ENCODE peak calls at places on chromosomes 3 and 15, in four cellular contexts. F, A, J and I are unnamed samples.

GRCh38 chr3:18813300-18813699 is 335.0 kb upstream of the KCNH8 start:
- DNase-seq in F (no peak), A (no peak), J (no peak), I (no peak)

GRCh38 chr3:15476378-15476777 is 45.1 kb downstream of the COLQ start:
- DNase-seq in F (no peak), A (no peak), J (no peak), I (no peak)

GRCh38 chr3:25621087-25621486 is 43.6 kb downstream of the TOP2B start:
- DNase-seq in F (no peak), A (no peak), J (no peak), I (no peak)

GRCh38 chr3:171802601-171802956 is 7.7 kb downstream of the PLD1 start:
- DNase-seq in F (no peak), A (no peak), J (no peak), I (no peak)

GRCh38 chr3:123586131-123586530 is 1.3 kb upstream of the HACD2 start:
- DNase-seq in F (peak; percentile 31), A (no peak), J (peak; percentile 98), I (peak; percentile 40)

GRCh38 chr15:31295660-31296059 is 31.0 kb upstream of the KLF13 start:
- DNase-seq in F (no peak), A (no peak), J (no peak), I (no peak)

GRCh38 chr3:146969356-146969755 is 364.2 kb upstream of the PLSCR5 start:
- DNase-seq in F (no peak), A (no peak), J (no peak), I (no peak)

GRCh38 chr3:192408007-192408655 is 319.2 kb downstream of the FGF12 start:
- DNase-seq in F (peak; percentile 40), A (no peak), J (no peak), I (no peak)

GRCh38 chr15:51907136-51907862 is 64.3 kb downstream of the LEO1 start:
- DNase-seq in F (no peak), A (no peak), J (no peak), I (peak; percentile 61)

GRCh38 chr3:148642214-148642613 is 55.5 kb upstream of the AGTR1 start:
- DNase-seq in F (no peak), A (no peak), J (no peak), I (no peak)

GRCh38 chr15:50241684-50242450 is 23.7 kb downstream of the HDC start:
- DNase-seq in F (no peak), A (no peak), J (no peak), I (no peak)

GRCh38 chr15:70956196-70956595 is 63.6 kb downstream of the LRRC49 start:
- DNase-seq in F (no peak), A (no peak), J (peak; percentile 3), I (no peak)

GRCh38 chr3:17183951-17184550 is 299.3 kb downstream of the PLCL2 start:
- DNase-seq in F (no peak), A (no peak), J (no peak), I (no peak)

GRCh38 chr3:87084868-87085267 is 93.9 kb upstream of the VGLL3 start:
- DNase-seq in F (no peak), A (no peak), J (no peak), I (no peak)

GRCh38 chr3:172537521-172538158 is 14.4 kb upstream of the TNFSF10 start:
- DNase-seq in F (no peak), A (no peak), J (no peak), I (no peak)

GRCh38 chr15:30030350-30030749 is 52.4 kb upstream of the GOLGA8J start:
- DNase-seq in F (no peak), A (no peak), J (no peak), I (no peak)

GRCh38 chr3:39255503-39256325 is 24.1 kb downstream of the CX3CR1 start:
- DNase-seq in F (no peak), A (no peak), J (no peak), I (no peak)

GRCh38 chr3:33898901-33899300 is 100.5 kb downstream of the PDCD6IP start:
- DNase-seq in F (no peak), A (no peak), J (no peak), I (no peak)

GRCh38 chr3:3165241-3165640 is 14.2 kb downstream of the CRBN start:
- DNase-seq in F (no peak), A (no peak), J (no peak), I (no peak)

GRCh38 chr15:97082835-97083234 is 752.3 kb downstream of the NR2F2 start:
- DNase-seq in F (no peak), A (no peak), J (no peak), I (no peak)

GRCh38 chr3:11716576-11717250 is 73.0 kb upstream of the VGLL4 start:
- DNase-seq in F (no peak), A (no peak), J (no peak), I (no peak)
- H3K4me3 ChIP-seq in F (no peak overlapping the region), A (no peak overlapping the region), J (no peak overlapping the region), I (no peak overlapping the region)

DNA sequence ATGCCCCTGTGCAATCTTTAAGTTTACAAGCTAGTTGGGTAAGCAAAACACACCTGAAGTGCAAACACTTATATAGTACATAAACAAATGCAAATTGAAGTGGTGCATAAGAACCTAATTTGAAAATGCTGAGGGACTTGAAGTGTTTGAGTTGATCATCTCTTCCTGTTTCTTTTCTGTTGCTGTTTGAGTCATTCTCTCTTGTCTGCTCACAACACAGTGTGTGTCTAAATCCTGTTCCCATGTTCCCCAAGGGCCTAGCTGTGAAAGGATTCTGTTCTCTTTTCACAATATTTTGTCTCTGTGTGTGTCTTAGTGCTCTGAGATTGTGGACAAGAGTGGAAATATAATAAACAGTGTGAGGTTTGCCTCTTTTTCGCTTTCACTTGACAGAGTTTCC is 6.1 kb downstream of the CD96 start:
- DNase-seq in F (no peak), A (no peak), J (no peak), I (no peak)
- H3K27ac ChIP-seq in F (no peak overlapping the region), A (no peak overlapping the region), J (no peak overlapping the region), I (no peak overlapping the region)

DNA sequence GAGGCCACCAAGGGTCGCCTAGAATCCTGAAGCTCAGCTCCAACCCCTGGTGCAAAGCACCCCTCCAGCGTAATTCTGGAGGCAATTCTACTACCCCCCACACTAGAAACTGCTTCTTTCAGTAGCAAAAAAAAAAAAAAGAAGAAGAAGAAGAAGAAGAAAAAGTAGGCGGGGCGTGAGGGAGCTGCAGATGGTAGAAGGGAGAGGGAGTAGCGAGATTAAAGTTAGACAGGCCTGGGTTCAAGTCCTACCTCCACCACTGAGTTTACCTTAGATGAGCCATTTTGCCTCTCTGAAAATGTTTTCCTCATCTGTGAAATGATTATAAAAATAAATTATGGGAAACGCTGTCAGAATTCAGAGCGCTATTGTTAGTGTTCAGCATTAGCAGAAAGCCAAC is 913 bp downstream of the FAM174B start:
- DNase-seq in F (no peak), A (no peak), J (no peak), I (no peak)
- H3K4me3 ChIP-seq in F (peak overlapping the region; percentile 63), A (peak overlapping the region; percentile 47), J (peak overlapping the region; percentile 42), I (peak overlapping the region; percentile 56)

DNA sequence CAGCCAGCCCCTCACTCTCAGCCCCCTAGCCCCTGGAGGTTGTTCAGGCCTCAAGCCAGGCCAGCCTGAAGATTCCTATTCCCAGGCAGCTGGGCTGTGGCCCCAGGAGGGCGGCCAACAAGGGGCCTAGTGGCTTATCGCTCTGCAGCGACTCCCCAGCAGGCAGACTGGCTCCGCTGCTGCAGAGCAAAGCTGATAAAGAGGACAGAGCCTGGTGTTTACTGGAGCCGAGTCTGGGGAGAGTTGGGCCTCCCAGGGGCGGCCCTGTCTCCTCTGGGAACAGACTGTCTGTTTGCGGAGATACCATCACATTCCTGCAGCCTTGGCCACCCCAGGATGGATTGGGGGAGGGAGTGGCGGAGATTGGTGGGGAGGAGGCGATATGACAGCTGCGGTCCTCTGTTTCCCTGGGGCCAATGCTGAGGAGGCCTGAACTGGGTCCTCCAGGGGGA is 22.4 kb upstream of the SMAD6 start:
- DNase-seq in F (peak; percentile 68), A (peak; percentile 35), J (no peak), I (no peak)
- H3K27ac ChIP-seq in F (peak overlapping the region; percentile 97), A (no peak overlapping the region), J (no peak overlapping the region), I (no peak overlapping the region)

DNA sequence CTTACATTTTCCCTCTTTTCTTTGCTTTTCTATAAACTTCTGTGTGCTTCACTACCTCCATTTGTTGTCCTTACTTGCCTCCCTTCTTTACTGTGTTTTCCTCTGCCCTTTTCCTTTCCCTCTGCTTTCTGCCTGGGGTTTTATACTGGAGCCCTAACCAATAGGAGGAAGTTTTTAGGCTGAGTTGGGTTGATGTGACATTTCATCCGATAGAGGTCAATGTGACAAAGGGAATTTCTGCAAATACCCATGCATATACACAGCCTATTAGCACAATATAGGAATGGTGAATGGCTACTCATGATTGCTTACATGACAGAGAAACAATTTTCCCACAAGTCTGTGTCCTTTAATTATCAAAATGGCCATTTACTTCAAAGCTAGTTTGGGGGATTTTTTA is 153.0 kb upstream of the ARPP21 start:
- DNase-seq in F (no peak), A (no peak), J (no peak), I (no peak)
- H3K4me3 ChIP-seq in F (no peak overlapping the region), A (no peak overlapping the region), J (no peak overlapping the region), I (no peak overlapping the region)

DNA sequence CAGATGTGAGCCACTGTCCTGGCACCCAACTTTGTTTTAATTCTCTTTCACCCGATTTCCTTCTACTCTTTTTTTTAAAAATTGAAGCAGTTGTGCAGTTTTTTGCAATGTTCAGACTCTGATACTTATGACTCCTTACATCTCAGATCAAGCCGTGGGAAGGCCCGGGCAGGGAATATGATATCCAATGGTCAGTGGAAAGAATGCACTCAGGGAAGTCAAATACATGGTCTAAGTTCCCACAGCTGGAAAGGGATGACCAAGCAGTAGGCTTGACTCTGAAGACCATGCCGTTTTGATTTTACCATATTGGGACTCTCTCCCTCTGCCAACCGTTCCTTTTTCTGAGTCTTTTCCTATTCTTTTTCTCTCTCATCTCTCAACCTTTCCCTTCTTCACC is 157.2 kb downstream of the RPLP1 start:
- DNase-seq in F (no peak), A (no peak), J (no peak), I (no peak)
- H3K27ac ChIP-seq in F (no peak overlapping the region), A (no peak overlapping the region), J (no peak overlapping the region), I (no peak overlapping the region)

GRCh38 chr15:63190993-63191392 is 1.6 kb downstream of the RAB8B start:
- DNase-seq in F (no peak), A (no peak), J (no peak), I (no peak)
- H3K4me3 ChIP-seq in F (peak overlapping the region; percentile 93), A (peak overlapping the region; percentile 91), J (peak overlapping the region; percentile 94), I (no peak overlapping the region)

DNA sequence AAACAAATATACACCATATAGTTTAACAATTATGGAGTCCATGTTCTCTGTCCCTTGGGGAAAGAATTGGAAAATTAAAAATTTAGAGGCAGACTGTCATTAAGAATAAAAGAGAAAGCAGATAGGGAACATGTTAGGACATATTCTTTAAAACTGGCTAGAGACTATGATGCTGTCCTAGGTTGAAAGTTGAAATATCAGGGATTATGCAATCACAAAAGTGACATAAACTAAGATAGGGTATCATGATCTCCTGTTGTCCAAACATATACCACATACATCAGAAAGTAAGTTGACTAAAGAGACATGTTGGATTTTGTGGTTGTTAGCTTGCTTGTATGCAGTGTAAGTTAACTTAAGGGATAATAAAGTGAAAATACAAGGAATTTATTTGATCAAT is 9.9 kb upstream of the EID1 start:
- DNase-seq in F (no peak), A (no peak), J (no peak), I (no peak)
- H3K27ac ChIP-seq in F (no peak overlapping the region), A (no peak overlapping the region), J (no peak overlapping the region), I (no peak overlapping the region)

DNA sequence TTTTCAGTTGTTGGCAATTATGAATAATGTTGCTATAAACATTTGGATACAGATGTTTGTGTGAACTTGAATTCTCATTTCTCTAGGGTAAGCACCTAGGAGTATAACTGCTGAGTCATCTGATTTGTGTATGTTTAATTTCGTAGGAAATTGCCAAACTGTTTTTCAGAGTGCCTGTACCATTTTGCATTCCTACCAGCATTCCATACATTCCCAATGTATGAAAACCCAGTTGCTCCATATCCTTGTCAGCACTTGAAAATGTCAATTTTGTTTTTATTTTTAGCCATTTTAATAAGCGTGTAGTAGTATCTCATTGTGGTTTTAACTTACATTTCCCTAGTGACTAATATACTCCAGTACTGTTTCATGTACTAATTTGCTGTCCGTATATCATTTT is 98.5 kb upstream of the TSC22D2 start:
- DNase-seq in F (no peak), A (no peak), J (peak; percentile 6), I (no peak)
- H3K4me3 ChIP-seq in F (no peak overlapping the region), A (no peak overlapping the region), J (no peak overlapping the region), I (no peak overlapping the region)